ENCODE peak calls at places on chromosomes 16 and 17, in nine cellular contexts. X is tibial artery, H is AG04450, Q is fibroblast of mammary gland, T is AG10803, I is pancreas, G is astrocyte of the spinal cord, J is esophagus squamous epithelium, V is LNCaP clone FGC. L is an unnamed sample.
A peak's percentile ranks its signal among the peaks of the same experiment; 100 is the strongest.

GRCh38 chr17:15091825-15092224 is 173.3 kb downstream of the PMP22 start:
- DNase-seq in H (no peak), V (no peak), G (no peak), I (no peak), T (no peak), J (no peak), Q (peak; percentile 9), X (no peak), L (peak; percentile 11)

GRCh38 chr16:83698964-83699363 is 108.8 kb upstream of the HSBP1 start:
- DNase-seq in T (peak; percentile 70), J (no peak), Q (no peak), I (no peak), V (no peak), H (no peak), G (no peak), X (no peak), L (no peak)

GRCh38 chr16:14548933-14549788 is 80.9 kb downstream of the PARN start:
- DNase-seq in Q (no peak), T (no peak), G (no peak), X (no peak), J (no peak), H (no peak), I (no peak), V (no peak), L (peak; percentile 15)

GRCh38 chr17:51598824-51599223 is 338.5 kb downstream of the UTP18 start:
- DNase-seq in X (no peak), T (no peak), G (no peak), J (no peak), Q (no peak), I (no peak), V (no peak), H (no peak), L (no peak)

GRCh38 chr16:87897563-87898505 is 28.5 kb upstream of the SLC7A5 start:
- DNase-seq in V (no peak), Q (no peak), T (no peak), J (no peak), G (no peak), I (no peak), H (no peak), X (peak; percentile 85), L (no peak)

GRCh38 chr16:78045865-78046581 is 23.7 kb downstream of the CLEC3A start:
- DNase-seq in V (peak; percentile 21), G (peak; percentile 66), Q (peak; percentile 14), T (peak; percentile 49), H (peak; percentile 4), I (peak; percentile 84), J (no peak), X (peak; percentile 70), L (peak; percentile 67)

GRCh38 chr17:79997004-79997673 is 38.5 kb downstream of the TBC1D16 start:
- DNase-seq in X (no peak), H (no peak), T (no peak), Q (no peak), I (no peak), G (no peak), J (peak; percentile 18), V (no peak), L (peak; percentile 52)

GRCh38 chr17:74373838-74374606 is 6.7 kb downstream of the GPR142 start:
- DNase-seq in G (no peak), H (no peak), V (no peak), X (no peak), Q (no peak), J (no peak), I (no peak), T (no peak), L (no peak)

GRCh38 chr17:63035271-63035670 is 69.2 kb downstream of the TANC2 start:
- DNase-seq in H (peak; percentile 44), T (peak; percentile 73), Q (peak; percentile 95), V (peak; percentile 35), J (no peak), G (peak; percentile 78), I (no peak), X (no peak), L (peak; percentile 91)

GRCh38 chr17:50048146-50048720 is 7.7 kb upstream of the ITGA3 start:
- DNase-seq in J (no peak), T (no peak), I (no peak), H (no peak), V (no peak), X (peak; percentile 13), Q (no peak), G (no peak), L (peak; percentile 59)

GRCh38 chr16:67668495-67669157 is 2.0 kb downstream of the C16orf86 start:
- DNase-seq in T (no peak), X (no peak), G (no peak), I (no peak), Q (no peak), J (no peak), V (no peak), H (no peak), L (no peak)

GRCh38 chr17:8986295-8986694 is 20.8 kb upstream of the PIK3R5 start:
- DNase-seq in X (no peak), H (no peak), T (no peak), J (no peak), Q (no peak), V (no peak), I (no peak), G (no peak), L (no peak)
- TF ChIP-seq CTCF in X (no peak), H (peak; percentile 5), T (no peak), J (no peak), Q (peak; percentile 1), V (peak; percentile 11), I (no peak), G (peak; percentile 4), L (no peak)

GRCh38 chr17:17959520-17960361 is 12.5 kb downstream of the TOM1L2 start:
- DNase-seq in I (no peak), G (peak; percentile 72), T (peak; percentile 45), V (no peak), H (no peak), J (no peak), Q (peak; percentile 45), X (no peak), L (peak; percentile 49)
- H3K4me3 ChIP-seq in I (peak overlapping the region; percentile 13), G (peak overlapping the region; percentile 21), T (peak overlapping the region; percentile 48), V (no peak overlapping the region), H (peak overlapping the region; percentile 51), J (no peak overlapping the region), Q (no peak overlapping the region), X (peak overlapping the region; percentile 16), L (peak overlapping the region; percentile 16)

DNA sequence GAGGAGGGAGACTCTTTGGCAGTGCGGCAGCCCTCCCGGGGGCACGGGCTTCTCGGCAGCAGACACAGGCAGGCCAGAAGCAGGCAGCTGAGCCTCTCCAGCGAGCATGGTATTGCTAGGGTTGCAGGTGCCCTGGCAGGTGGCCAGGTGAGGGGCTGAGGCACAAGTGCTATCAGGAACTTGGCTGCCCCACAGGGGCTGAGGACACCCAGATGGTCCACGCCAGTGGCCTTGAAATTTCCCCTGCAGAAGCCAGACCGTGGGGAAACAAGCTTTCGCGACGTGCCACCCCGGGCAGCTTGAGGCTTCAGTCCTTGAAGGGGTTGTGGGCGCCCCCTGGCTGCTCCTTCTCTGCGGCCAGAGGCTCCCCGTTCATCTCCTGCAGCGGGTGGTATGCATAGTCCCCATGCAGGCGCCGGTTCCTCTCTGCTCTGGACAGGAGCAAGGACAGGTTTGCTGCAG is 8.5 kb downstream of the NAGPA start:
- DNase-seq in T (no peak), I (peak; percentile 58), V (no peak), J (no peak), X (no peak), G (no peak), Q (no peak), H (no peak), L (peak; percentile 44)
- TF ChIP-seq CTCF in T (peak; percentile 19), I (no peak), V (peak; percentile 21), J (no peak), X (no peak), G (peak; percentile 58), Q (no peak), H (peak; percentile 50), L (peak; percentile 62)

GRCh38 chr17:31308935-31309334 is 4.9 kb downstream of the EVI2B start:
- DNase-seq in V (no peak), T (no peak), X (no peak), Q (no peak), H (no peak), I (no peak), J (no peak), G (no peak), L (no peak)
- H3K4me3 ChIP-seq in V (no peak overlapping the region), T (no peak overlapping the region), X (no peak overlapping the region), Q (no peak overlapping the region), H (no peak overlapping the region), I (no peak overlapping the region), J (no peak overlapping the region), G (no peak overlapping the region), L (no peak overlapping the region)

DNA sequence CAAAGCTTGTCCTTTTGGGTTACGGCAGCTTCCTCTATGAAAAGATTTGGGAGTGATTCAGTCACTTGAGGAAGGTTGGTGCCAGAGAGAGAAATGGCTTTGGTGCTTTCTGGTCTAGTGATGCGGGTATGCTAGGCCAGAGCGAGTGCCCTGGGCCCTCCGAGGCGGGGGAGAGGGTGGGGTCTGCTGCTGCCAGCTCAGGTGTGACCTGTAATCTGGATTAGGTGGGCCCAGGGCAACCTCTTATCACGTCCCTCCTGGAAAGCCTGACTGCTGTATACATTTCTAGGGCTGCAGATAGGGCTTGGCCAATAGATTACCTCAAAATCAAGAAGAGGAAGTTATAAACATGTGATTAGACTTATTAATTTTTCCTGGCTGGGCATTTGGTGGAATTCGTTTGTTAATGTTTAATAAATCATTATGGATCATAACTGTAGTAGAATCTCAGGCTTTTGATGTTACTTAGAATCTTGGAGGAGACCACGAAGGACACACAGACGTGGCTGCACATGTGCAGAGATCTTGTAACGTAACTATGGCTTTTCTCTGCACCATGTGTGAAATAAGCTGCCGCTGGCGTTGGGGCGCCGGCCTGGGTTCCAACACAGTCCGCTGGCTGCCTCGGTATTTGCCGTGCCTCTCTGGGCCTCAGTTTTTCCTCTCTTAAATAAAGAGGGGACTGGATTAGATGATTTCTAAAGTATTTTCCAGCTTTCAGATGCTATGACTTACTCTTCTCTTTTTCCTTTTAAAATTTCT is 1.2 kb downstream of the IRF8 start:
- DNase-seq in H (no peak), T (no peak), X (no peak), V (no peak), Q (no peak), J (no peak), I (no peak), G (no peak), L (no peak)
- TF ChIP-seq CTCF in H (no peak), T (no peak), X (no peak), V (no peak), Q (no peak), J (no peak), I (no peak), G (no peak), L (no peak)

GRCh38 chr16:69820926-69821541 is 58.9 kb downstream of the WWP2 start:
- DNase-seq in Q (peak; percentile 20), J (no peak), V (no peak), G (no peak), T (peak; percentile 79), X (peak; percentile 91), I (peak; percentile 59), H (no peak), L (no peak)
- H3K4me3 ChIP-seq in Q (no peak overlapping the region), J (no peak overlapping the region), V (no peak overlapping the region), G (no peak overlapping the region), T (peak overlapping the region; percentile 50), X (peak overlapping the region; percentile 38), I (no peak overlapping the region), H (peak overlapping the region; percentile 29), L (no peak overlapping the region)

L was measured in choroid plexus epithelial cell.